ENCODE peak calls at places on chromosomes 11 and 22, in four cellular contexts. J is IMR-90, D is PC-3, F is breast epithelium. B is an unnamed sample.

GRCh38 chr11:112453601-112454577 is 193.2 kb upstream of the PLET1 start:
- DNase-seq in J (peak; percentile 12), D (peak; percentile 60), F (no peak), B (peak; percentile 64)

GRCh38 chr11:72989727-72990126 is 152.4 kb downstream of the FCHSD2 start:
- DNase-seq in J (peak; percentile 13), D (no peak), F (no peak), B (no peak)

GRCh38 chr22:23698094-23698493 is 7.3 kb downstream of the RGL4 start:
- DNase-seq in J (no peak), D (no peak), F (no peak), B (no peak)

GRCh38 chr11:73429121-73429740 is 53.0 kb downstream of the RELT start:
- DNase-seq in J (peak; percentile 75), D (peak; percentile 68), F (no peak), B (no peak)

GRCh38 chr22:39556970-39557811 is 13.4 kb upstream of the CACNA1I start:
- DNase-seq in J (peak; percentile 7), D (no peak), F (no peak), B (peak; percentile 88)

GRCh38 chr11:132099692-132100091 is 729.3 kb downstream of the NTM start:
- DNase-seq in J (no peak), D (peak; percentile 9), F (no peak), B (peak; percentile 59)

GRCh38 chr11:8092587-8093424 is 11.8 kb downstream of the TUB start:
- DNase-seq in J (peak; percentile 66), D (peak; percentile 76), F (no peak), B (peak; percentile 91)

GRCh38 chr11:36453678-36454077 is 56.4 kb downstream of the TRAF6 start:
- DNase-seq in J (peak; percentile 37), D (peak; percentile 78), F (no peak), B (no peak)

GRCh38 chr11:1570896-1571759 is 943 bp downstream of the DUSP8 start:
- DNase-seq in J (no peak), D (no peak), F (peak; percentile 32), B (peak; percentile 88)

GRCh38 chr11:468493-468892 is 18.4 kb downstream of the PTDSS2 start:
- DNase-seq in J (no peak), D (no peak), F (no peak), B (peak; percentile 52)

GRCh38 chr22:45212306-45212709 is 28.4 kb downstream of the KIAA0930 start:
- DNase-seq in J (peak; percentile 96), D (no peak), F (peak; percentile 44), B (peak; percentile 76)

GRCh38 chr11:45078236-45079074 is 68.0 kb upstream of the PRDM11 start:
- DNase-seq in J (no peak), D (no peak), F (no peak), B (no peak)

GRCh38 chr11:128859563-128860441 is 7.3 kb downstream of the KCNJ1 start:
- DNase-seq in J (peak; percentile 47), D (peak; percentile 73), F (no peak), B (peak; percentile 90)

GRCh38 chr11:34671117-34671516 is 50.2 kb downstream of the EHF start:
- DNase-seq in J (no peak), D (no peak), F (no peak), B (no peak)

GRCh38 chr11:120501976-120502755 is 9.4 kb upstream of the GRIK4 start:
- DNase-seq in J (no peak), D (no peak), F (no peak), B (no peak)

GRCh38 chr11:12411806-12412727 is 34.7 kb downstream of the PARVA start:
- DNase-seq in J (peak; percentile 95), D (peak; percentile 79), F (peak; percentile 73), B (peak; percentile 83)

GRCh38 chr11:12414641-12415040 is 37.3 kb downstream of the PARVA start:
- DNase-seq in J (no peak), D (no peak), F (no peak), B (no peak)

GRCh38 chr11:12415567-12415966 is 38.2 kb downstream of the PARVA start:
- DNase-seq in J (no peak), D (no peak), F (no peak), B (no peak)

GRCh38 chr11:12411395-12411794 is 34.0 kb downstream of the PARVA start:
- DNase-seq in J (no peak), D (no peak), F (no peak), B (no peak)

DNA sequence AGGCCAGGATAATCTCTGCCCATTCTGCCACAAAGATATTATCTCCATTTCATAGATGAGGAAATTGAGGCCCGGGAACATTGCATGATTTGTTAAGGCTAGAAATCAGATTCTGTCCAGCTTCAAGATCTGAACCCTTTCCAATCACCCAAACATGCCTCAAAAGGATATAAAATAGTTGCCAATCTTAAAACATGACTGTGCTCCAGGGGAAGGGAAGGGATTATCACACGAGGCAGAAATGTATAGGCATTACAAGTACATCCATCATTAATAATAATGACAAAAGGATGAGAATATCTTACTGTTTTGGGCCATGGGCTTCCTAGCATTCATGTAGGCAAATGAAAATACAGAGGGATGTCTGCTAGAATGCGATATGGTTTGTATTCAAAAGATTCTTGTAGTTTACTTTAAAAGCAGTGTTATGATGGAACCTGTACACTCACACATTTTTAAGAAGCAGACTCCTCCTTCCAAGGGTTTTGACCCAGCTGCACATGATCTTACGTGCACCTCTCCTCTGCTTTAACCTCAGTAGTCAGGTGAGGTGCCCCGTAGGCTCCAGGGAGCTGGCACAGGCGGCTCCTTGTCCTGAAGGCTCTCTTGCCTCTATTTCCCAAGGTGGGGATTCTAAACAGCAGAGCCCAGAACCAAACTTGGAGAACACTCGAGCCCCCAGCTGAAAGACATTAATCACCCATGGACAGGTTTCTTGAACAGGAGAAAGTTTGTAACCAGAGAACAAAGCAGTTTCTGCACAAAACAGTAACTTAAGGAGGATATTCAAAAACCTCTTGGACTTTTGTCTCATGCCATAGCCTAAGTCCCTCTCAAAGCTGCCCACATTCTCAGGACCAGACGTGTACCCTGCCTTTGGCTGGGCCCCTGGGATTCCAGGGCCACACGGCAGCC is 36.0 kb downstream of the PARVA start:
- DNase-seq in J (peak; percentile 54), D (no peak), F (no peak), B (no peak)
- H3K4me3 ChIP-seq in J (no peak overlapping the region), D (no peak overlapping the region), F (peak overlapping the region; percentile 4), B (no peak overlapping the region)

GRCh38 chr11:2836335-2837095 is 49.1 kb downstream of the CDKN1C start:
- DNase-seq in J (no peak), D (no peak), F (no peak), B (no peak)
- H3K36me3 ChIP-seq in J (no peaks in the 10 kb centered on the region), D (no peaks in the 10 kb centered on the region), F (no peaks in the 10 kb centered on the region), B (no peaks in the 10 kb centered on the region)

DNA sequence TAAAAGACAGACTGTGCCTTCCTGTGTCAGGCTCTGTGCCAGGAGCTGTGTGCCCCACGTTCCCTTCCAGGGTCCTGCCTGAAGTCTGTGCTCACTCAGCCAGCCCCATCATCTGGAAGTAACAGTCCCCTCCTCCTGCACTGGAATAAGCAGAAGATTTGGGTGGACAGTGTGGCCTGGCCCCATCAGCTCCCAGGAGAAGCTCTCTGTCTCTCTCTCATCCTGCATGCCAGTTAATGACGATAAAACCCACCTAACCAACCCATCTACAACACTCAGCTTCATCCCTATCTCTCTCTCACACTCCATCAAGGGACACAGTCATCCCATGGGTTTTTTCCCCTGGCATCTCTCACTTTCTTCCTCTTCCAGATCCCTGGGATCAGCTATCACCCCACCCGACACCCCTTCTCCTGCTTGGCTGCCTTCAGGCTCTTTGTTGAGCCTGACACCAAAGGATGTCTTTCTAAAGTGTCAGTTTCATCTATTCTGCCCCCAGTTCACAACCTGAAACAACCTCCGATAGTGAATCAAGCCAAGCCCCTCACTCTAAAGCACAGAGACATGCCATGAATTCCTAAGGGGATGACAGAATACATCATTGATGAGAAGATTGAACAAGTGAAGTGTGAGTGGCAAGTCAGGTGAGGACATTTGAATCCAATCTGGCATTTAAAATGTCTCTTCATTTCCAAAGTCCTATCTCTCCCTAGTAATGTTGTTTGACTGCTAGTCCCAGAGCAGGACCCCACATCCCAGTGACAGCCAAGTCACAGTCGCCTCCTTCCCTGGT is 91.4 kb upstream of the TOP3B start:
- DNase-seq in J (no peak), D (no peak), F (no peak), B (no peak)
- H3K27me3 ChIP-seq in J (peaks cover 17% of the 10 kb centered on the region), D (no peaks in the 10 kb centered on the region), F (no peaks in the 10 kb centered on the region), B (peaks cover 98% of the 10 kb centered on the region)

DNA sequence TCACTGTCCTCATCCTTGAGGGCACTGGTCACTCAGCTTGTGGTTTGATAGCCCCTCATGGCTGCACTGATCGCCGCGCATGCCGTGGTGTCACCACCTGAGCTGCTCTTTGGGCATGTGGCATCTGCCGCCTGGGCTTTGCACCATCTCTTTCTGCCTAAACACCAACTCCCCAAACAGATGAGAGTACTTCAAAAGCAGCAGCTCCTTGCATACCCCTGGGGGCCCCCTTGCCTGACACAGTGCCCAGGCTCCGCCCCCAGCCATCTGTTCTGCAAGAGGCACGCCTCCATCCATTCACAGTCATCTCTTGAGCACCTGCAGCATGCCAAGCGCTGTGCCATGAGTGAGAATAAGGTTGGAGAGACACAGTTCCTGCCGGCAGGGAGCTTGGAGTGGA is 104.5 kb upstream of the B3GAT1 start:
- DNase-seq in J (no peak), D (no peak), F (no peak), B (peak; percentile 73)
- H3K4me3 ChIP-seq in J (no peak overlapping the region), D (no peak overlapping the region), F (no peak overlapping the region), B (no peak overlapping the region)